ENCODE peak calls at places on chromosomes 4 and X, in nine cellular contexts. N is Caki2; O is NCI-H510A treated with DMSO at 0.1 percent for 48 hours; A is aorta; Q is activated CD4-positive, alpha-beta T cell treated with anti-CD3 and anti-CD28 coated beads for 36 hours; U is C1 segment of cervical spinal cord; R is activated CD8-positive, alpha-beta memory T cell treated with anti-CD3 and anti-CD28 coated beads for 4 hours; Z is stimulated activated CD4-positive, alpha-beta T cell treated with anti-CD3 and anti-CD28 coated beads, Interleukin-15, amount 100 ng/mL, for 1 hour; W is neural progenitor cell. Y is an unnamed sample.

GRCh38 chr4:40577588-40578253 is 51.9 kb downstream of the RBM47 start:
- DNase-seq in N (no peak), O (no peak), A (no peak), Q (no peak), U (no peak), R (no peak), Z (no peak), W (no peak), Y (no peak)

GRCh38 chrX:150352114-150352513 is 11.0 kb upstream of the MAMLD1 start:
- DNase-seq in N (no peak), O (no peak), A (no peak), Q (no peak), U (no peak), R (no peak), Z (no peak), W (no peak), Y (no peak)

GRCh38 chr4:123353656-123354055 is 42.9 kb upstream of the SPRY1 start:
- DNase-seq in N (no peak), O (no peak), A (no peak), Q (no peak), U (no peak), R (no peak), Z (no peak), W (no peak), Y (no peak)

GRCh38 chr4:94256833-94257232 is 49.2 kb downstream of the SMARCAD1 start:
- DNase-seq in N (no peak), O (no peak), A (no peak), Q (no peak), U (no peak), R (no peak), Z (no peak), W (no peak), Y (peak)

GRCh38 chr4:114005569-114006442 is 26.4 kb upstream of the ARSJ start:
- DNase-seq in N (peak), O (no peak), A (no peak), Q (no peak), U (no peak), R (no peak), Z (no peak), W (no peak), Y (no peak)

GRCh38 chr4:184644553-184645307 is 4.5 kb downstream of the CASP3 start:
- DNase-seq in N (peak), O (no peak), A (no peak), Q (peak), U (no peak), R (no peak), Z (no peak), W (no peak), Y (no peak)

GRCh38 chrX:132855760-132856341 is 102.6 kb downstream of the HS6ST2 start:
- DNase-seq in N (peak), O (no peak), A (no peak), Q (no peak), U (no peak), R (no peak), Z (no peak), W (no peak), Y (no peak)

GRCh38 chrX:40266490-40267333 is 169.0 kb upstream of the BCOR start:
- DNase-seq in N (peak), O (peak), A (peak), Q (peak), U (peak), R (peak), Z (peak), W (peak), Y (peak)

GRCh38 chr4:76377481-76377901 is 43.5 kb downstream of the CCDC158 start:
- DNase-seq in N (no peak), O (no peak), A (no peak), Q (no peak), U (no peak), R (no peak), Z (no peak), W (peak), Y (no peak)

GRCh38 chr4:87423313-87424031 is 1.1 kb downstream of the NUDT9 start:
- DNase-seq in N (no peak), O (peak), A (no peak), Q (no peak), U (no peak), R (no peak), Z (no peak), W (no peak), Y (no peak)

GRCh38 chr4:139582044-139582443 is 26.0 kb upstream of the SETD7 start:
- DNase-seq in N (no peak), O (no peak), A (no peak), Q (no peak), U (no peak), R (no peak), Z (no peak), W (no peak), Y (no peak)

GRCh38 chrX:69133561-69134542 is 31.4 kb downstream of the PJA1 start:
- DNase-seq in N (peak), O (no peak), A (no peak), Q (peak), U (no peak), R (no peak), Z (no peak), W (peak), Y (peak)

GRCh38 chr4:24236532-24236931 is 346.7 kb upstream of the PPARGC1A start:
- DNase-seq in N (no peak), O (no peak), A (no peak), Q (no peak), U (no peak), R (no peak), Z (no peak), W (no peak), Y (no peak)

GRCh38 chr4:147828361-147828760 is 96.5 kb downstream of the ARHGAP10 start:
- DNase-seq in N (no peak), O (no peak), A (no peak), Q (no peak), U (no peak), R (no peak), Z (no peak), W (no peak), Y (no peak)

GRCh38 chr4:26992657-26993361 is 132.2 kb downstream of the STIM2 start:
- DNase-seq in N (no peak), O (no peak), A (no peak), Q (peak), U (peak), R (no peak), Z (no peak), W (no peak), Y (no peak)

GRCh38 chr4:83629945-83630684 is 94.2 kb downstream of the GPAT3 start:
- DNase-seq in N (peak), O (no peak), A (no peak), Q (no peak), U (no peak), R (no peak), Z (no peak), W (no peak), Y (peak)

GRCh38 chrX:110588164-110588563 is 207.5 kb downstream of the CHRDL1 start:
- DNase-seq in N (peak), O (peak), A (no peak), Q (no peak), U (no peak), R (no peak), Z (no peak), W (no peak), Y (no peak)

GRCh38 chr4:185082549-185082948 is 60.5 kb upstream of the SLC25A4 start:
- DNase-seq in N (no peak), O (no peak), A (no peak), Q (no peak), U (no peak), R (no peak), Z (no peak), W (no peak), Y (no peak)

GRCh38 chr4:175017751-175018150 is 99.6 kb downstream of the ADAM29 start:
- DNase-seq in N (no peak), O (no peak), A (no peak), Q (no peak), U (no peak), R (no peak), Z (no peak), W (no peak), Y (no peak)

GRCh38 chr4:150582881-150583286 is 933 bp downstream of the MAB21L2 start:
- DNase-seq in N (no peak), O (no peak), A (no peak), Q (no peak), U (no peak), R (no peak), Z (no peak), W (peak), Y (no peak)

GRCh38 chrX:123185714-123186113 is 1.6 kb downstream of the GRIA3 start:
- DNase-seq in N (no peak), O (no peak), A (no peak), Q (no peak), U (no peak), R (no peak), Z (no peak), W (no peak), Y (no peak)

GRCh38 chr4:184805462-184806245 is 20.1 kb downstream of the ACSL1 start:
- DNase-seq in N (peak), O (peak), A (no peak), Q (no peak), U (peak), R (no peak), Z (no peak), W (no peak), Y (no peak)

GRCh38 chr4:173046818-173047217 is 121.8 kb upstream of the GALNT7 start:
- DNase-seq in N (peak), O (peak), A (no peak), Q (no peak), U (no peak), R (no peak), Z (no peak), W (no peak), Y (no peak)

Y was measured in NCI-H460.